ENCODE peak calls at places on chromosomes 4 and X, in eight cellular contexts. A is Caco-2; F is tibial nerve; Q is PC-9; G is cardiac fibroblast; P is stomach; I is K562; X is Jurkat, Clone E6-1. R is an unnamed sample.

GRCh38 chr4:67684839-67685531 is 16.0 kb downstream of the UBA6 start:
- DNase-seq in A (no peak), F (no peak), Q (no peak), G (peak), P (no peak), I (no peak), X (no peak), R (no peak)

GRCh38 chrX:42538405-42538804 is 239.6 kb downstream of the PPP1R2C start:
- DNase-seq in A (no peak), F (no peak), Q (no peak), G (no peak), P (no peak), I (no peak), X (no peak), R (no peak)

GRCh38 chrX:7074135-7074907 is 73.2 kb upstream of the STS start:
- DNase-seq in A (no peak), F (no peak), Q (no peak), G (peak), P (peak), I (no peak), X (no peak), R (no peak)

GRCh38 chr4:157674699-157675098 is 454.2 kb downstream of the GRIA2 start:
- DNase-seq in A (no peak), F (no peak), Q (no peak), G (no peak), P (no peak), I (no peak), X (no peak), R (no peak)

GRCh38 chrX:101357166-101357795 is 8.7 kb upstream of the TIMM8A start:
- DNase-seq in A (no peak), F (no peak), Q (no peak), G (peak), P (no peak), I (peak), X (peak), R (peak)

GRCh38 chrX:122094611-122095010 is 1047.2 kb downstream of the GLUD2 start:
- DNase-seq in A (no peak), F (no peak), Q (no peak), G (peak), P (no peak), I (no peak), X (no peak), R (peak)

GRCh38 chrX:11968470-11968869 is 169.8 kb upstream of the FRMPD4 start:
- DNase-seq in A (peak), F (no peak), Q (peak), G (peak), P (no peak), I (no peak), X (no peak), R (no peak)

GRCh38 chrX:13840121-13840520 is 23.2 kb upstream of the GPM6B start:
- DNase-seq in A (no peak), F (no peak), Q (no peak), G (no peak), P (no peak), I (no peak), X (no peak), R (no peak)

GRCh38 chrX:153927686-153927935 is 1.5 kb upstream of the ARHGAP4 start:
- DNase-seq in A (no peak), F (no peak), Q (no peak), G (no peak), P (no peak), I (no peak), X (no peak), R (no peak)

GRCh38 chr4:107866726-107867125 is 42.0 kb downstream of the SGMS2 start:
- DNase-seq in A (no peak), F (no peak), Q (no peak), G (peak), P (no peak), I (no peak), X (no peak), R (no peak)

GRCh38 chr4:141132689-141133145 is 552 bp downstream of the RNF150 start:
- DNase-seq in A (no peak), F (no peak), Q (no peak), G (peak), P (no peak), I (no peak), X (no peak), R (no peak)

GRCh38 chr4:151021637-151022334 is 6.7 kb upstream of the LRBA start:
- DNase-seq in A (no peak), F (no peak), Q (no peak), G (no peak), P (no peak), I (no peak), X (no peak), R (no peak)

GRCh38 chrX:155751131-155751530 is 130.0 kb upstream of the VAMP7 start:
- DNase-seq in A (no peak), F (no peak), Q (no peak), G (no peak), P (no peak), I (no peak), X (no peak), R (no peak)

GRCh38 chr4:119785963-119786362 is 157.4 kb upstream of the PDE5A start:
- DNase-seq in A (no peak), F (no peak), Q (peak), G (peak), P (peak), I (no peak), X (no peak), R (no peak)

GRCh38 chr4:47703964-47704363 is 133.9 kb downstream of the CORIN start:
- DNase-seq in A (no peak), F (no peak), Q (no peak), G (no peak), P (no peak), I (no peak), X (no peak), R (no peak)

GRCh38 chr4:140811429-140811828 is 55.2 kb upstream of the TBC1D9 start:
- DNase-seq in A (no peak), F (no peak), Q (no peak), G (no peak), P (no peak), I (no peak), X (no peak), R (no peak)

DNA sequence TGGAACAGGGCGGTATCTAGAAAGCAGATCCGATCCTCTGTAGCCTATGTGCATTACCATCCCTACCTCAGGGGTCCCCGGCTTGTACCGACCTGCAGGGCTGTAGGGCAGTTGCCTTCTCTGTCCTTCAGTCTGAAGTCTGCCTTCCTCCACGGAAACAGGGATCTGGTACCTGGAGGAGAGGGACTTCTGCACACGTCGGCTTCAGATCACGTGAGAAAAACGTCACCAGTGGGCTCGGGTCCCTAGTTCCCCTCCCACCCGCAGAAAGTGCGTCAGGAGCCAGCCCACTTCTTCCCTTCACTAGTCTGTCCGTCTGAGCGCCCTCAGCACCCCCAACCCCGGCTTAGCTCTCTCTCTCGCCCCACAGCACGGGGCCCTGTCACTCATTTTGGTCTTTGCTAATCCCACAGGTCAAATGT is at the start of gene TCEAL5:
- DNase-seq in A (no peak), F (no peak), Q (no peak), G (no peak), P (no peak), I (no peak), X (no peak), R (no peak)
- H3K4me3 ChIP-seq in A (peak), F (no peak), Q (no peak), G (no peak), P (peak), I (no peak), X (no peak), R (no peak)

GRCh38 chr4:100936676-100937390 is 410.5 kb downstream of the PPP3CA start:
- DNase-seq in A (no peak), F (no peak), Q (no peak), G (no peak), P (no peak), I (no peak), X (no peak), R (no peak)
- H3K4me3 ChIP-seq in A (no peak), F (no peak), Q (no peak), G (no peak), P (no peak), I (no peak), X (no peak), R (no peak)

DNA sequence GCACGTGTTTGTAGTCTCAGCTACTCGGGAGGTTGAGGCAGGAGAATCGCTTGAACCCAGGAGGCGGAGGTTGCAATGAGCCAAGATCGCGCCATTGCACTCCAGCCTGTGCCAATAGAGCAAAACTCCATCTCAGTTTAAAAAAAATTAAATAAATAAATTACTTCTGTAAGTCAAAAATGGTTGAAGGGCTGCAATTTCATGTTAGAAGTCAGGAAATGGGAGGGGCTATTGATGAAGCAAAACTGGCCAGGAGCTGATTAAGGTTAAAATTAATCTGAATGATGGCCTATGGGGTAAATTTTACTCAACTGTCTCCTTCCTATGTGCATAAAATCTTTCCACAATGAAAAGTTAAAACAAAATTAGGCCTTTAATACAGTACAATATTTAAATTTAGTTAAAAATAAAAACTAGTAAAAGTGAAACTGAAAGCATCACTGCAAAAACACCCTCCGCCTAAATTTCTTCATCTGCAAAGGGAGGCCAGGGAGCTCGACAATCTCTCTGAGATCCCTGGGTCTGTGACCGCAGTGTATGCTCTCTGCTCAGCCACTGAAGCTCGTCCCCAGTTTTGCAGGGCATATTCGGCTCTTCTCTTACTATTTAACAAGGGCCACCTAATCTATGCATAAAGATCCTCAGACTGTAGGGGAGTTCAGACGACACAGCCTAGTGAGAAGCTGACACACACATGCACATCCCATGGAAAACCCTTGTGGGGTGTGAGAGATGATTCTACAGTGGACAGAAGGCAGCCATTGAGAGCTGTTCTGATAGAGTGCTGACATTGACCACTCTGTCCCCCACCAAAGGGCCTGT is 57.2 kb downstream of the IRF2 start:
- DNase-seq in A (no peak), F (no peak), Q (no peak), G (peak), P (no peak), I (no peak), X (peak), R (peak)
- H3K4me3 ChIP-seq in A (no peak), F (no peak), Q (no peak), G (no peak), P (peak), I (no peak), X (peak), R (peak)

DNA sequence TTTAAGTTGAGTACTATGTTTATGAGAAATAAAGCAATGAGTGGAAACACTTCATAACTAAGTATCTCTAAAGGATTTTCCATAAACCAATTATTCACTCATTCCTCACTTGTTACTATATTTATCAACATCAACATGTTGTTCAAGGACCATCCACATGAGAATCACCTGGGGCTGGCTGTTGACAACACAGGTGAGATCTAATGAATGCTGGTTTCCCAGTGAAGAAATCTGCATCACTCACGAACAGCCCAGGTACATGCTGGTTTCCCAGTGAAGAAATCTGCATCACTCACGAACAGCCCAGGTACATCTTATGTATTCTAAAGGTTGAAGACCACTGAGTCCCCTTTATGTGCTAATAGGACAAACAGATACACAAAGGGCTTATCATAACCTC is 32.5 kb downstream of the TSPAN5 start:
- DNase-seq in A (no peak), F (no peak), Q (peak), G (no peak), P (no peak), I (no peak), X (no peak), R (no peak)
- H3K4me3 ChIP-seq in A (no peak), F (no peak), Q (peak), G (no peak), P (no peak), I (no peak), X (no peak), R (no peak)